ENCODE peak calls at places on chromosomes 12 and 14, in nine cellular contexts. One of them, this sample, is unnamed.

GRCh38 chr12:82625523-82625922 is 61.2 kb upstream of the TMTC2 start:
- DNase-seq in NCI-H1092: no peak
- DNase-seq in nephron progenitor cell: no peak
- DNase-seq in A673: no peak
- DNase-seq in left lobe of liver: no peak
- DNase-seq in K562: no peak
- DNase-seq in stimulated activated CD8-positive, alpha-beta memory T cell treated with anti-CD3 and anti-CD28 coated beads, Interleukin-7, amount 100 ng/mL, for 4 hours: no peak
- DNase-seq in activated CD4-positive, CD25-positive, alpha-beta regulatory T cell treated with anti-CD3 and anti-CD28 coated beads, Interleukin-2, amount 50 U/mL, for 72 hours: no peak
- DNase-seq in nucleus accumbens: peak; percentile 73
- DNase-seq in this sample: peak; percentile 40

GRCh38 chr12:106955377-106956047 is at the start of gene TMEM263:
- DNase-seq in NCI-H1092: peak; percentile 92
- DNase-seq in nephron progenitor cell: peak; percentile 97
- DNase-seq in A673: peak; percentile 98
- DNase-seq in left lobe of liver: peak; percentile 96
- DNase-seq in K562: peak; percentile 96
- DNase-seq in stimulated activated CD8-positive, alpha-beta memory T cell treated with anti-CD3 and anti-CD28 coated beads, Interleukin-7, amount 100 ng/mL, for 4 hours: peak; percentile 85
- DNase-seq in activated CD4-positive, CD25-positive, alpha-beta regulatory T cell treated with anti-CD3 and anti-CD28 coated beads, Interleukin-2, amount 50 U/mL, for 72 hours: peak; percentile 86
- DNase-seq in nucleus accumbens: peak; percentile 77
- DNase-seq in this sample: peak; percentile 97

GRCh38 chr14:57290753-57291152 is 22.0 kb downstream of the AP5M1 start:
- DNase-seq in NCI-H1092: no peak
- DNase-seq in nephron progenitor cell: no peak
- DNase-seq in A673: no peak
- DNase-seq in left lobe of liver: no peak
- DNase-seq in K562: no peak
- DNase-seq in stimulated activated CD8-positive, alpha-beta memory T cell treated with anti-CD3 and anti-CD28 coated beads, Interleukin-7, amount 100 ng/mL, for 4 hours: no peak
- DNase-seq in activated CD4-positive, CD25-positive, alpha-beta regulatory T cell treated with anti-CD3 and anti-CD28 coated beads, Interleukin-2, amount 50 U/mL, for 72 hours: no peak
- DNase-seq in nucleus accumbens: no peak
- DNase-seq in this sample: no peak

GRCh38 chr12:56071648-56072047 is 8.3 kb upstream of the ERBB3 start:
- DNase-seq in NCI-H1092: no peak
- DNase-seq in nephron progenitor cell: no peak
- DNase-seq in A673: no peak
- DNase-seq in left lobe of liver: no peak
- DNase-seq in K562: no peak
- DNase-seq in stimulated activated CD8-positive, alpha-beta memory T cell treated with anti-CD3 and anti-CD28 coated beads, Interleukin-7, amount 100 ng/mL, for 4 hours: no peak
- DNase-seq in activated CD4-positive, CD25-positive, alpha-beta regulatory T cell treated with anti-CD3 and anti-CD28 coated beads, Interleukin-2, amount 50 U/mL, for 72 hours: no peak
- DNase-seq in nucleus accumbens: no peak
- DNase-seq in this sample: no peak

GRCh38 chr14:52837451-52837850 is 46.0 kb upstream of the GNPNAT1 start:
- DNase-seq in NCI-H1092: no peak
- DNase-seq in nephron progenitor cell: no peak
- DNase-seq in A673: no peak
- DNase-seq in left lobe of liver: no peak
- DNase-seq in K562: no peak
- DNase-seq in stimulated activated CD8-positive, alpha-beta memory T cell treated with anti-CD3 and anti-CD28 coated beads, Interleukin-7, amount 100 ng/mL, for 4 hours: no peak
- DNase-seq in activated CD4-positive, CD25-positive, alpha-beta regulatory T cell treated with anti-CD3 and anti-CD28 coated beads, Interleukin-2, amount 50 U/mL, for 72 hours: no peak
- DNase-seq in nucleus accumbens: no peak
- DNase-seq in this sample: no peak

GRCh38 chr12:32993404-32993803 is 96.8 kb upstream of the PKP2 start:
- DNase-seq in NCI-H1092: no peak
- DNase-seq in nephron progenitor cell: no peak
- DNase-seq in A673: no peak
- DNase-seq in left lobe of liver: no peak
- DNase-seq in K562: no peak
- DNase-seq in stimulated activated CD8-positive, alpha-beta memory T cell treated with anti-CD3 and anti-CD28 coated beads, Interleukin-7, amount 100 ng/mL, for 4 hours: no peak
- DNase-seq in activated CD4-positive, CD25-positive, alpha-beta regulatory T cell treated with anti-CD3 and anti-CD28 coated beads, Interleukin-2, amount 50 U/mL, for 72 hours: no peak
- DNase-seq in nucleus accumbens: peak; percentile 37
- DNase-seq in this sample: no peak

GRCh38 chr12:114898159-114898558 is 214.2 kb upstream of the TBX3 start:
- DNase-seq in NCI-H1092: no peak
- DNase-seq in nephron progenitor cell: no peak
- DNase-seq in A673: no peak
- DNase-seq in left lobe of liver: peak; percentile 49
- DNase-seq in K562: no peak
- DNase-seq in stimulated activated CD8-positive, alpha-beta memory T cell treated with anti-CD3 and anti-CD28 coated beads, Interleukin-7, amount 100 ng/mL, for 4 hours: no peak
- DNase-seq in activated CD4-positive, CD25-positive, alpha-beta regulatory T cell treated with anti-CD3 and anti-CD28 coated beads, Interleukin-2, amount 50 U/mL, for 72 hours: no peak
- DNase-seq in nucleus accumbens: no peak
- DNase-seq in this sample: no peak

GRCh38 chr14:91750634-91751198 is 18.8 kb upstream of the CATSPERB start:
- DNase-seq in NCI-H1092: no peak
- DNase-seq in nephron progenitor cell: no peak
- DNase-seq in A673: no peak
- DNase-seq in left lobe of liver: no peak
- DNase-seq in K562: no peak
- DNase-seq in stimulated activated CD8-positive, alpha-beta memory T cell treated with anti-CD3 and anti-CD28 coated beads, Interleukin-7, amount 100 ng/mL, for 4 hours: no peak
- DNase-seq in activated CD4-positive, CD25-positive, alpha-beta regulatory T cell treated with anti-CD3 and anti-CD28 coated beads, Interleukin-2, amount 50 U/mL, for 72 hours: no peak
- DNase-seq in nucleus accumbens: no peak
- DNase-seq in this sample: no peak

GRCh38 chr12:117583677-117584076 is 222.3 kb upstream of the NOS1 start:
- DNase-seq in NCI-H1092: no peak
- DNase-seq in nephron progenitor cell: no peak
- DNase-seq in A673: no peak
- DNase-seq in left lobe of liver: no peak
- DNase-seq in K562: no peak
- DNase-seq in stimulated activated CD8-positive, alpha-beta memory T cell treated with anti-CD3 and anti-CD28 coated beads, Interleukin-7, amount 100 ng/mL, for 4 hours: no peak
- DNase-seq in activated CD4-positive, CD25-positive, alpha-beta regulatory T cell treated with anti-CD3 and anti-CD28 coated beads, Interleukin-2, amount 50 U/mL, for 72 hours: no peak
- DNase-seq in nucleus accumbens: no peak
- DNase-seq in this sample: no peak

GRCh38 chr14:82445810-82446575 is 912.3 kb upstream of the SEL1L start:
- DNase-seq in NCI-H1092: no peak
- DNase-seq in nephron progenitor cell: no peak
- DNase-seq in A673: no peak
- DNase-seq in left lobe of liver: no peak
- DNase-seq in K562: no peak
- DNase-seq in stimulated activated CD8-positive, alpha-beta memory T cell treated with anti-CD3 and anti-CD28 coated beads, Interleukin-7, amount 100 ng/mL, for 4 hours: no peak
- DNase-seq in activated CD4-positive, CD25-positive, alpha-beta regulatory T cell treated with anti-CD3 and anti-CD28 coated beads, Interleukin-2, amount 50 U/mL, for 72 hours: no peak
- DNase-seq in nucleus accumbens: no peak
- DNase-seq in this sample: no peak

GRCh38 chr12:116619246-116619645 is 60.1 kb downstream of the MAP1LC3B2 start:
- DNase-seq in NCI-H1092: no peak
- DNase-seq in nephron progenitor cell: no peak
- DNase-seq in A673: no peak
- DNase-seq in left lobe of liver: no peak
- DNase-seq in K562: no peak
- DNase-seq in stimulated activated CD8-positive, alpha-beta memory T cell treated with anti-CD3 and anti-CD28 coated beads, Interleukin-7, amount 100 ng/mL, for 4 hours: no peak
- DNase-seq in activated CD4-positive, CD25-positive, alpha-beta regulatory T cell treated with anti-CD3 and anti-CD28 coated beads, Interleukin-2, amount 50 U/mL, for 72 hours: no peak
- DNase-seq in nucleus accumbens: no peak
- DNase-seq in this sample: no peak

GRCh38 chr12:32542550-32543229 is 136.4 kb upstream of the DNM1L start:
- DNase-seq in NCI-H1092: no peak
- DNase-seq in nephron progenitor cell: no peak
- DNase-seq in A673: no peak
- DNase-seq in left lobe of liver: no peak
- DNase-seq in K562: no peak
- DNase-seq in stimulated activated CD8-positive, alpha-beta memory T cell treated with anti-CD3 and anti-CD28 coated beads, Interleukin-7, amount 100 ng/mL, for 4 hours: no peak
- DNase-seq in activated CD4-positive, CD25-positive, alpha-beta regulatory T cell treated with anti-CD3 and anti-CD28 coated beads, Interleukin-2, amount 50 U/mL, for 72 hours: no peak
- DNase-seq in nucleus accumbens: no peak
- DNase-seq in this sample: no peak

GRCh38 chr14:92967346-92967926 is 44.5 kb downstream of the CHGA start:
- DNase-seq in NCI-H1092: no peak
- DNase-seq in nephron progenitor cell: no peak
- DNase-seq in A673: no peak
- DNase-seq in left lobe of liver: no peak
- DNase-seq in K562: no peak
- DNase-seq in stimulated activated CD8-positive, alpha-beta memory T cell treated with anti-CD3 and anti-CD28 coated beads, Interleukin-7, amount 100 ng/mL, for 4 hours: no peak
- DNase-seq in activated CD4-positive, CD25-positive, alpha-beta regulatory T cell treated with anti-CD3 and anti-CD28 coated beads, Interleukin-2, amount 50 U/mL, for 72 hours: no peak
- DNase-seq in nucleus accumbens: no peak
- DNase-seq in this sample: no peak

GRCh38 chr14:101114726-101115481 is 211.4 kb upstream of the RTL1 start:
- DNase-seq in NCI-H1092: no peak
- DNase-seq in nephron progenitor cell: no peak
- DNase-seq in A673: no peak
- DNase-seq in left lobe of liver: peak; percentile 21
- DNase-seq in K562: no peak
- DNase-seq in stimulated activated CD8-positive, alpha-beta memory T cell treated with anti-CD3 and anti-CD28 coated beads, Interleukin-7, amount 100 ng/mL, for 4 hours: no peak
- DNase-seq in activated CD4-positive, CD25-positive, alpha-beta regulatory T cell treated with anti-CD3 and anti-CD28 coated beads, Interleukin-2, amount 50 U/mL, for 72 hours: no peak
- DNase-seq in nucleus accumbens: no peak
- DNase-seq in this sample: no peak

GRCh38 chr12:121287267-121287954 is 9.1 kb downstream of the CAMKK2 start:
- DNase-seq in NCI-H1092: no peak
- DNase-seq in nephron progenitor cell: no peak
- DNase-seq in A673: no peak
- DNase-seq in left lobe of liver: no peak
- DNase-seq in K562: no peak
- DNase-seq in stimulated activated CD8-positive, alpha-beta memory T cell treated with anti-CD3 and anti-CD28 coated beads, Interleukin-7, amount 100 ng/mL, for 4 hours: no peak
- DNase-seq in activated CD4-positive, CD25-positive, alpha-beta regulatory T cell treated with anti-CD3 and anti-CD28 coated beads, Interleukin-2, amount 50 U/mL, for 72 hours: no peak
- DNase-seq in nucleus accumbens: no peak
- DNase-seq in this sample: no peak

GRCh38 chr12:6328945-6329692 is 12.8 kb downstream of the TNFRSF1A start:
- DNase-seq in NCI-H1092: no peak
- DNase-seq in nephron progenitor cell: no peak
- DNase-seq in A673: no peak
- DNase-seq in left lobe of liver: no peak
- DNase-seq in K562: no peak
- DNase-seq in stimulated activated CD8-positive, alpha-beta memory T cell treated with anti-CD3 and anti-CD28 coated beads, Interleukin-7, amount 100 ng/mL, for 4 hours: no peak
- DNase-seq in activated CD4-positive, CD25-positive, alpha-beta regulatory T cell treated with anti-CD3 and anti-CD28 coated beads, Interleukin-2, amount 50 U/mL, for 72 hours: no peak
- DNase-seq in nucleus accumbens: no peak
- DNase-seq in this sample: no peak

GRCh38 chr12:91551927-91552326 is 369.3 kb upstream of the DCN start:
- DNase-seq in NCI-H1092: no peak
- DNase-seq in nephron progenitor cell: no peak
- DNase-seq in A673: no peak
- DNase-seq in left lobe of liver: no peak
- DNase-seq in K562: no peak
- DNase-seq in stimulated activated CD8-positive, alpha-beta memory T cell treated with anti-CD3 and anti-CD28 coated beads, Interleukin-7, amount 100 ng/mL, for 4 hours: no peak
- DNase-seq in activated CD4-positive, CD25-positive, alpha-beta regulatory T cell treated with anti-CD3 and anti-CD28 coated beads, Interleukin-2, amount 50 U/mL, for 72 hours: no peak
- DNase-seq in nucleus accumbens: no peak
- DNase-seq in this sample: no peak

GRCh38 chr12:62737201-62737600 is 197.7 kb downstream of the PPM1H start:
- DNase-seq in NCI-H1092: no peak
- DNase-seq in nephron progenitor cell: no peak
- DNase-seq in A673: no peak
- DNase-seq in left lobe of liver: no peak
- DNase-seq in K562: no peak
- DNase-seq in stimulated activated CD8-positive, alpha-beta memory T cell treated with anti-CD3 and anti-CD28 coated beads, Interleukin-7, amount 100 ng/mL, for 4 hours: no peak
- DNase-seq in activated CD4-positive, CD25-positive, alpha-beta regulatory T cell treated with anti-CD3 and anti-CD28 coated beads, Interleukin-2, amount 50 U/mL, for 72 hours: no peak
- DNase-seq in nucleus accumbens: no peak
- DNase-seq in this sample: no peak

GRCh38 chr12:121334513-121335343 is 17.5 kb downstream of the ANAPC5 start:
- DNase-seq in NCI-H1092: peak; percentile 23
- DNase-seq in nephron progenitor cell: peak; percentile 16
- DNase-seq in A673: peak; percentile 80
- DNase-seq in left lobe of liver: no peak
- DNase-seq in K562: peak; percentile 58
- DNase-seq in stimulated activated CD8-positive, alpha-beta memory T cell treated with anti-CD3 and anti-CD28 coated beads, Interleukin-7, amount 100 ng/mL, for 4 hours: no peak
- DNase-seq in activated CD4-positive, CD25-positive, alpha-beta regulatory T cell treated with anti-CD3 and anti-CD28 coated beads, Interleukin-2, amount 50 U/mL, for 72 hours: no peak
- DNase-seq in nucleus accumbens: peak; percentile 19
- DNase-seq in this sample: peak; percentile 66

GRCh38 chr14:67932708-67933107 is 113.1 kb downstream of the RAD51B start:
- DNase-seq in NCI-H1092: no peak
- DNase-seq in nephron progenitor cell: no peak
- DNase-seq in A673: no peak
- DNase-seq in left lobe of liver: no peak
- DNase-seq in K562: no peak
- DNase-seq in stimulated activated CD8-positive, alpha-beta memory T cell treated with anti-CD3 and anti-CD28 coated beads, Interleukin-7, amount 100 ng/mL, for 4 hours: no peak
- DNase-seq in activated CD4-positive, CD25-positive, alpha-beta regulatory T cell treated with anti-CD3 and anti-CD28 coated beads, Interleukin-2, amount 50 U/mL, for 72 hours: no peak
- DNase-seq in nucleus accumbens: no peak
- DNase-seq in this sample: no peak

GRCh38 chr12:109736552-109737108 is 23.0 kb downstream of the FAM222A start:
- DNase-seq in NCI-H1092: no peak
- DNase-seq in nephron progenitor cell: peak; percentile 91
- DNase-seq in A673: peak; percentile 77
- DNase-seq in left lobe of liver: peak; percentile 46
- DNase-seq in K562: peak; percentile 84
- DNase-seq in stimulated activated CD8-positive, alpha-beta memory T cell treated with anti-CD3 and anti-CD28 coated beads, Interleukin-7, amount 100 ng/mL, for 4 hours: no peak
- DNase-seq in activated CD4-positive, CD25-positive, alpha-beta regulatory T cell treated with anti-CD3 and anti-CD28 coated beads, Interleukin-2, amount 50 U/mL, for 72 hours: peak; percentile 23
- DNase-seq in nucleus accumbens: no peak
- DNase-seq in this sample: no peak

GRCh38 chr14:47044841-47045240 is 393.3 kb upstream of the RPL10L start:
- DNase-seq in NCI-H1092: no peak
- DNase-seq in nephron progenitor cell: peak; percentile 8
- DNase-seq in A673: peak; percentile 27
- DNase-seq in left lobe of liver: no peak
- DNase-seq in K562: no peak
- DNase-seq in stimulated activated CD8-positive, alpha-beta memory T cell treated with anti-CD3 and anti-CD28 coated beads, Interleukin-7, amount 100 ng/mL, for 4 hours: no peak
- DNase-seq in activated CD4-positive, CD25-positive, alpha-beta regulatory T cell treated with anti-CD3 and anti-CD28 coated beads, Interleukin-2, amount 50 U/mL, for 72 hours: no peak
- DNase-seq in nucleus accumbens: no peak
- DNase-seq in this sample: peak; percentile 27

GRCh38 chr12:131860472-131861260 is 32.5 kb downstream of the MMP17 start:
- DNase-seq in NCI-H1092: peak; percentile 11
- DNase-seq in nephron progenitor cell: no peak
- DNase-seq in A673: peak; percentile 70
- DNase-seq in left lobe of liver: peak; percentile 97
- DNase-seq in K562: peak; percentile 70
- DNase-seq in stimulated activated CD8-positive, alpha-beta memory T cell treated with anti-CD3 and anti-CD28 coated beads, Interleukin-7, amount 100 ng/mL, for 4 hours: no peak
- DNase-seq in activated CD4-positive, CD25-positive, alpha-beta regulatory T cell treated with anti-CD3 and anti-CD28 coated beads, Interleukin-2, amount 50 U/mL, for 72 hours: no peak
- DNase-seq in nucleus accumbens: no peak
- DNase-seq in this sample: peak; percentile 56

GRCh38 chr14:95440951-95441350 is 75.5 kb downstream of the SYNE3 start:
- DNase-seq in NCI-H1092: no peak
- DNase-seq in nephron progenitor cell: no peak
- DNase-seq in A673: no peak
- DNase-seq in left lobe of liver: no peak
- DNase-seq in K562: no peak
- DNase-seq in stimulated activated CD8-positive, alpha-beta memory T cell treated with anti-CD3 and anti-CD28 coated beads, Interleukin-7, amount 100 ng/mL, for 4 hours: no peak
- DNase-seq in activated CD4-positive, CD25-positive, alpha-beta regulatory T cell treated with anti-CD3 and anti-CD28 coated beads, Interleukin-2, amount 50 U/mL, for 72 hours: no peak
- DNase-seq in nucleus accumbens: no peak
- DNase-seq in this sample: no peak

GRCh38 chr14:21498540-21499526 is 12.3 kb downstream of the METTL3 start:
- DNase-seq in NCI-H1092: peak; percentile 53
- DNase-seq in nephron progenitor cell: peak; percentile 16
- DNase-seq in A673: peak; percentile 85
- DNase-seq in left lobe of liver: no peak
- DNase-seq in K562: peak; percentile 48
- DNase-seq in stimulated activated CD8-positive, alpha-beta memory T cell treated with anti-CD3 and anti-CD28 coated beads, Interleukin-7, amount 100 ng/mL, for 4 hours: no peak
- DNase-seq in activated CD4-positive, CD25-positive, alpha-beta regulatory T cell treated with anti-CD3 and anti-CD28 coated beads, Interleukin-2, amount 50 U/mL, for 72 hours: no peak
- DNase-seq in nucleus accumbens: no peak
- DNase-seq in this sample: peak; percentile 16